ENCODE peak calls at places on chromosomes 11 and 22, in five cellular contexts. K is K562, N is GM12878, V is H1, Y is HepG2. E is an unnamed sample.

GRCh38 chr11:63911440-63911839 is 5.5 kb downstream of the RCOR2 start:
- DNase-seq in K (no peak), N (no peak), V (no peak), Y (no peak), E (no peak)

GRCh38 chr11:119320593-119321524 is 3.9 kb upstream of the MCAM start:
- DNase-seq in K (peak; percentile 81), N (no peak), V (peak; percentile 78), Y (no peak), E (no peak)

GRCh38 chr11:24759742-24760141 is 262.9 kb downstream of the LUZP2 start:
- DNase-seq in K (no peak), N (no peak), V (no peak), Y (no peak), E (no peak)

GRCh38 chr22:27804683-27805297 is 3.2 kb upstream of the MN1 start:
- DNase-seq in K (peak; percentile 47), N (no peak), V (peak; percentile 86), Y (peak; percentile 44), E (no peak)

GRCh38 chr22:19206287-19206686 is 27.8 kb upstream of the SLC25A1 start:
- DNase-seq in K (no peak), N (no peak), V (no peak), Y (no peak), E (no peak)

GRCh38 chr11:108586600-108586999 is 7.0 kb downstream of the EXPH5 start:
- DNase-seq in K (no peak), N (no peak), V (no peak), Y (no peak), E (no peak)

GRCh38 chr11:35967042-35967441 is 23.2 kb downstream of the LDLRAD3 start:
- DNase-seq in K (no peak), N (no peak), V (no peak), Y (no peak), E (no peak)

GRCh38 chr11:127651888-127652221 is 651.3 kb upstream of the KIRREL3 start:
- DNase-seq in K (no peak), N (no peak), V (no peak), Y (no peak), E (no peak)

GRCh38 chr11:64558065-64558745 is 32.8 kb upstream of the SLC22A12 start:
- DNase-seq in K (no peak), N (no peak), V (no peak), Y (no peak), E (no peak)

GRCh38 chr11:100925935-100926334 is 203.7 kb downstream of the PGR start:
- DNase-seq in K (no peak), N (peak; percentile 61), V (no peak), Y (no peak), E (peak; percentile 57)

GRCh38 chr22:43745783-43746356 is 66.2 kb downstream of the EFCAB6 start:
- DNase-seq in K (no peak), N (no peak), V (no peak), Y (no peak), E (no peak)

GRCh38 chr22:45648320-45649070 is 23.1 kb upstream of the ATXN10 start:
- DNase-seq in K (no peak), N (no peak), V (no peak), Y (no peak), E (no peak)

GRCh38 chr11:120869516-120870011 is 154.3 kb upstream of the TBCEL start:
- DNase-seq in K (no peak), N (peak; percentile 40), V (no peak), Y (no peak), E (no peak)

GRCh38 chr11:96293583-96293982 is 49.4 kb downstream of the MAML2 start:
- DNase-seq in K (no peak), N (peak; percentile 69), V (no peak), Y (no peak), E (no peak)

GRCh38 chr11:58573451-58574104 is 2.1 kb downstream of the LPXN start:
- DNase-seq in K (peak; percentile 11), N (no peak), V (no peak), Y (no peak), E (no peak)

GRCh38 chr22:44444341-44445306 is 53.4 kb downstream of the RTL6 start:
- DNase-seq in K (peak; percentile 14), N (no peak), V (peak; percentile 69), Y (no peak), E (no peak)

GRCh38 chr11:32435511-32435946 is at the start of gene WT1:
- DNase-seq in K (peak; percentile 85), N (no peak), V (peak; percentile 84), Y (no peak), E (no peak)

GRCh38 chr11:77113382-77114088 is 10.9 kb downstream of the OMP start:
- DNase-seq in K (peak; percentile 66), N (no peak), V (peak; percentile 75), Y (no peak), E (no peak)

GRCh38 chr22:40534379-40535188 is 101.9 kb downstream of the MRTFA start:
- DNase-seq in K (no peak), N (peak; percentile 53), V (no peak), Y (no peak), E (no peak)

GRCh38 chr11:28729339-28729738 is 621.2 kb downstream of the METTL15 start:
- DNase-seq in K (no peak), N (no peak), V (no peak), Y (no peak), E (no peak)

GRCh38 chr22:39173787-39174497 is 21.5 kb upstream of the CBX7 start:
- DNase-seq in K (no peak), N (no peak), V (no peak), Y (no peak), E (no peak)
- TF ChIP-seq EZH2 in K (no peak), N (no peak), V (no peak), Y (no peak), E (no peak)

DNA sequence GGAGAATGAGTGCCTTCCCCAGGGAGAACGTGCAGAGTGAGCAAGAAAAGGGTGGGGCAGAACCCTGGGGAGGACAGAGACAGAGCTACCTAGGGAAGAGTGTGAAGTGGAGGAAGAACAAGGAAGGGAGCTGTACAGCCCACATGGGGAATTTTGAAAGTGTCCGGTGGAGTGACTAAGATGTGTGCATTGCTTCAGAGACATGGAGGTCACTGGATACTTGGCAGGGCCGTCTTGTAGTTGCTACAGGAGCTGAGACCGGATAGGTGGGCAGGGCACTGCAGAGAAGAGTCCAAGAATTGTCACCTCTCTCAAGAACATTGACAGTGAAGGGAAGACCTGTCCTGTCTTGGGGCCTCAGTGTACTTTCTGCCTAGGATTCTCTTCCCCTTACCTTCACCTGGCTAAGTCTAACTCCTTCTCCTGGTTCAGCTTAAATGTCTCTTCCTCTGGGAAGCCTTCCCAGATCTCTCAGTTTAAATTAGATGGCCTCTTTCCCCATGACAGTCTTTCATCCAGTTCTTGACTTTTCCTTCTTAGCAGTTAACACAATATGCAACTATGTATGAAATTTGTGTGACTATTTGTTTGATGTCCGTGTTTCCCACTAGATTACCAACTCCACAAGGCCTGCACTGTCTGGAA is 9.2 kb upstream of the P2RY6 start:
- DNase-seq in K (no peak), N (no peak), V (no peak), Y (no peak), E (no peak)
- TF ChIP-seq ZNF274 in K (no peak), N (no peak), V (no peak), Y (no peak), E (no peak)

GRCh38 chr11:66973956-66974585 is 1.0 kb upstream of the C11orf86 start:
- DNase-seq in K (no peak), N (no peak), V (no peak), Y (no peak), E (no peak)

GRCh38 chr11:66976925-66977324 is 1.8 kb downstream of the C11orf86 start:
- DNase-seq in K (no peak), N (no peak), V (no peak), Y (no peak), E (no peak)

GRCh38 chr11:66976048-66976467 is 954 bp downstream of the C11orf86 start:
- DNase-seq in K (peak; percentile 78), N (no peak), V (peak; percentile 95), Y (peak; percentile 35), E (no peak)

GRCh38 chr11:66974724-66975402 is at the start of gene C11orf86:
- DNase-seq in K (no peak), N (no peak), V (peak; percentile 65), Y (no peak), E (no peak)

GRCh38 chr11:66975403-66976047 is 421 bp downstream of the C11orf86 start:
- DNase-seq in K (no peak), N (no peak), V (peak; percentile 55), Y (no peak), E (no peak)
- H3K4me3 ChIP-seq in K (no peak overlapping the region), N (no peak overlapping the region), V (no peak overlapping the region), Y (no peak overlapping the region), E (no peak overlapping the region)

DNA sequence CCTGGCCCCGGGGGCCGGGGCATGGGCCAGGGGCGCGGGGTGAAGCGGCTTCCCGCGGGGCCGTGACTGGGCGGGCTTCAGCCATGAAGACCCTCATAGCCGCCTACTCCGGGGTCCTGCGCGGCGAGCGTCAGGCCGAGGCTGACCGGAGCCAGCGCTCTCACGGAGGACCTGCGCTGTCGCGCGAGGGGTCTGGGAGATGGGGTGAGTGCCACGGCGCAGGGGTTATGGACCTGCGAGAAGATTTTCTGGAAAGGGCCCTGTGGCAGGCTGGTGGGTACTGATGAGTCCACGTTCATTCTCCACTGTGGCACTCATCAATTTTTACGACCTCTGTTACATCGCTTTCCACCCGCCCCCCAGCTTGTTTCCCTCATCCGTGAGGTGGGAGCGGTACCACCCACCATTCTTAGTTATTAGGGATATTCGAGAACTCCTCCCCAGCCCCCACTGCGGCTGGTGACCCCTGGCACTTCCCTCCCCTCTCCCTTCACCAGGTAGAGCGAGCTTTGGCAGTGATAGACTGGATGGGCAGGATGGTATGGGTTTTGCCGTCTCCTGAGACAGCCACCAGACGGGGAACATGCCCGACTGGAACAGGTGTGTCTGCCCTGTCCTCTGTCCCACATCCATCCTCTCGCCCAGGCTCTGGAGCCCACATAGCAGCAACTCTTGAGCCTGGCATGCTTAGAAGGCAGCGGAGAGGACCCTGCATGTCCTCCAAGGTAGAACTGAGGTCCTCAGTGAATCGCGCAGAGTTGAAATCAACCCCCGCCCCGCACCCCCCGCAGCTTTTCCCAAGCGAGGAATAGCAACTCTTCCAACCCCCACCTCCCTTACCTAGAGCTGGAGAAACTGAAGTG is 562 bp downstream of the DGAT2 start:
- DNase-seq in K (no peak), N (no peak), V (peak; percentile 63), Y (no peak), E (no peak)
- TF ChIP-seq EZH2 in K (no peak), N (no peak), V (peak; percentile 64), Y (no peak), E (no peak)